ENCODE peak calls at places on chromosomes 5 and 9, in four cellular contexts. S is fibroblast of lung, E is OCI-LY7, R is A673. W is an unnamed sample.

GRCh38 chr9:116275418-116276295 is 122.1 kb downstream of the PAPPA start:
- DNase-seq in S (no peak), E (no peak), R (peak; percentile 92), W (no peak)

GRCh38 chr9:109776391-109776790 is 3.6 kb upstream of the PALM2AKAP2 start:
- DNase-seq in S (no peak), E (no peak), R (no peak), W (no peak)

GRCh38 chr5:6107675-6108539 is 270.4 kb downstream of the MED10 start:
- DNase-seq in S (no peak), E (no peak), R (no peak), W (no peak)

GRCh38 chr5:61479850-61480614 is 148.0 kb downstream of the ZSWIM6 start:
- DNase-seq in S (no peak), E (no peak), R (no peak), W (no peak)

GRCh38 chr9:112793213-112793810 is 42.8 kb downstream of the SNX30 start:
- DNase-seq in S (peak; percentile 56), E (peak; percentile 80), R (peak; percentile 78), W (no peak)

GRCh38 chr5:149254506-149254905 is 17.2 kb upstream of the AFAP1L1 start:
- DNase-seq in S (peak; percentile 36), E (no peak), R (peak; percentile 15), W (no peak)

GRCh38 chr9:93254061-93254481 is 70.1 kb downstream of the WNK2 start:
- DNase-seq in S (no peak), E (no peak), R (no peak), W (no peak)

GRCh38 chr5:112685929-112686328 is 51.8 kb upstream of the APC start:
- DNase-seq in S (no peak), E (no peak), R (no peak), W (no peak)

GRCh38 chr9:124000784-124001444 is 10.7 kb upstream of the LHX2 start:
- DNase-seq in S (no peak), E (no peak), R (no peak), W (no peak)

GRCh38 chr9:126326228-126327015 is at the start of gene MVB12B:
- DNase-seq in S (no peak), E (peak; percentile 8), R (peak; percentile 50), W (no peak)

GRCh38 chr5:125481506-125482455 is 735.3 kb upstream of the ZNF608 start:
- DNase-seq in S (no peak), E (no peak), R (peak; percentile 37), W (no peak)

GRCh38 chr5:75886706-75887105 is 169.5 kb upstream of the POC5 start:
- DNase-seq in S (no peak), E (no peak), R (peak; percentile 21), W (no peak)

GRCh38 chr9:109475526-109475925 is 22.6 kb downstream of the PTPN3 start:
- DNase-seq in S (no peak), E (no peak), R (no peak), W (no peak)

GRCh38 chr9:134338394-134339182 is 12.3 kb downstream of the RXRA start:
- DNase-seq in S (no peak), E (no peak), R (no peak), W (no peak)

DNA sequence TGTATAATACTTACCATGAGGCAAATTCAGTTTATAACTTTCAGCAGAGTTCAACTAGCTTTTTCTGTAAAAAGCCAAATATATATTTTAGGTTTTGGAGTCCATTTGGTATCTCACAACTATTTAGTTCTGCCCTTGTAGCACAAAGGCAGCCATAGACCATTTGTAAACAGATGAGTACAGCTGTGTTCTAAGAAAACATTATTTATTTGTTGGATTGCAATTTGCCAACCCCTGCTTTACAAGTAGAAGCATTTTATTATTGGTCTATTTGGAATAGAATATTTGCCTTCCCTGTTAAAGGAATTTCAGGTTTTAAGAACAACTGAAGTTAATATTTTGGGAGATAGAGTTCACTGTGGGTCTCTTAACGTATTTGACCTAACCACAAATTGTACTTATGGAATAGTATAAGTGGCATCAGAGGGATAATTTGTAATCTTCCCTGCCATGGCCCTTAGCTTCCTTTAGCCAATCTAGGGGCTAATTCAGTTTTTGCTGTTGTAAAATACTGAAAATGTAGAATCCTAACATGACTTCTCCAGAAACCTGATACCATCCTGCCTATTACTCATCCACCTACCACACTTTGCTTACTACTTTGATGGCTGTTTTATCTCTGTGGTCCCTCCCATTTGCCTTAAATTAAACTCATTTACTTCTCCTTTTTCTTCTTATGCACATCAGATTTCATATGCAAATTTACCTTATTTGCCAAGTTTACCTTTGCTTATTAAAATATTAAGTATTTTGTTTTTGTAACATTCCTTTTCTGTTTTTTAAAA is 109.2 kb downstream of the DMXL1 start:
- DNase-seq in S (peak; percentile 9), E (no peak), R (no peak), W (no peak)
- TF ChIP-seq CTCF in S (no peak), E (no peak), R (no peak), W (no peak)

DNA sequence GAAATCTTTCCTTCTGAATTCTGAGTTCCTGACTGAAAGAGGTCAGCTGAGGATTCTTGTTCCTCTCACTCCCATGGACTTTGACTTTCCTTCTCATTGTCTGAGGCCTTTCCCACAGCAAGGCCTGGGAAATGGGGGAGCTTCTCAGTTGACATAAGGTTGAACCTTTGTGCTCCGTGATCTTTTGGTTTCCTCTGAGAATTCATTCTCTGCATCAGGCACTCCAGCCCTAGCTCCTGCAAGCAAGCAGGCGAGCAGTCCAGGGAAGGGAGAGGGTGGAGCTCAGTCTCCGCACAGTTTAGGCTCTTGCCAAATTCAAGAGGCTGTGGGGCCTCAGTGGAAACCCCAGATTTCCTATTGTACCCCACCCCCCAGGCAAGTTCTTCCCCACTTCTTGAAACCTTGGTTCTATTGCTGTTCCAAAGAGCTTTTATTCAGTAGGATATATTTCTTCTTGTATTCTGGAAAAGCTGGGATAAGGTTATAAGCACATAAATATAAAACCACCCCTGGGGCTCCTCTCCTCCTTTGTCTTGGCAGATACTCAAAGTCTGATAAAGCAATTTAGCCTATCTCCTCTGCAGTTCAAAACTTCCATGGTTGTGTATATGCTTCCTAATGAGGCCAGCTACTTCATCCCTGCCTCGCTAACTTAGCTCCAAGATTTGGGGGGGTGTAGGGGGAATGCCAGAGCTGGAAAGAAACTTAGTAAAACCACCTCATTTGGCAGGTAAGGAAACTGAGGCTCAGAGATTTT is 147.2 kb downstream of the PDZD2 start:
- DNase-seq in S (no peak), E (no peak), R (no peak), W (no peak)
- H3K36me3 ChIP-seq in S (no peaks in the 10 kb centered on the region), E (no peaks in the 10 kb centered on the region), R (no peaks in the 10 kb centered on the region), W (no peaks in the 10 kb centered on the region)

GRCh38 chr5:37882636-37883035 is 42.8 kb upstream of the GDNF start:
- DNase-seq in S (peak; percentile 10), E (no peak), R (no peak), W (no peak)
- TF ChIP-seq CTCF in S (no peak), E (no peak), R (no peak), W (no peak)

DNA sequence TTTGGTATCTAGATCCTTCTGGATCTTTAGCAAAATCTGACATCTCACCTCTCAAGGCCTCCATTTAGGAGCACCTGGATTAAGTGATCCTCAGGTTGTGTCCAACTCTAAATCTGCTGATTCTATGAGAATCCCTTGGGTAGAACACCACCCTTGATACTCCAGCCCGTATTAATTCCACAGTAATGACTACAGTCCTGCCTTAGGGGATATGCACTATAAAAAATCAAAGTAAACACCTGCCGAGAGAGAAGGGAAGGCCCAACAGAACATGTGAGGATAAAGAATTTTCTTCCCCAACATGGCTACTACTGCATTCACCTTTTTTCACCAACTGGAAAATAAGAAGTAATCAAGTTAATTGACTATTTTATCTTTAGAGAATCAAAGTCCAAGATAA is 27.6 kb downstream of the DAP start:
- DNase-seq in S (no peak), E (no peak), R (no peak), W (no peak)
- H3K36me3 ChIP-seq in S (peaks cover 5% of the 10 kb centered on the region), E (peaks cover 48% of the 10 kb centered on the region), R (peaks cover 4% of the 10 kb centered on the region), W (peaks cover 8% of the 10 kb centered on the region)

DNA sequence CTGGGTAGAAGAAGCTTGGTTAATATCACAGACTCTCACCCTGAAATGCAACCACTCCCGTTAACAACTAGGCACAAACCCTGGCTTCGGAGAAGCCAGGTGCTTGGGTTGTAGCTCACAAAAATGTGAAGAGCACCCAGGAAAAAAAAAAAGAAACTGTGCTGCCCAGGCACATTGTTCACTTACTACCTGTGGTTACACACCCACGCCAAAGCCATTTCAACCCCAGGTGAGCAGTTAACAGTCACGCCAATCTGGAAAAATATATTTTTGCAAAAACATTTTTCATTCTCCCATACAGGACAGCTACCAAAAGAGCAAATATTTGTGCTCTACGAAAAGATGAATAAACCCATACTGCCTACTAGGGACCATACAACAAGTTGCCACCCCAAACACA is 49.2 kb downstream of the SIL1 start:
- DNase-seq in S (no peak), E (no peak), R (no peak), W (no peak)
- TF ChIP-seq CTCF in S (no peak), E (no peak), R (no peak), W (no peak)

DNA sequence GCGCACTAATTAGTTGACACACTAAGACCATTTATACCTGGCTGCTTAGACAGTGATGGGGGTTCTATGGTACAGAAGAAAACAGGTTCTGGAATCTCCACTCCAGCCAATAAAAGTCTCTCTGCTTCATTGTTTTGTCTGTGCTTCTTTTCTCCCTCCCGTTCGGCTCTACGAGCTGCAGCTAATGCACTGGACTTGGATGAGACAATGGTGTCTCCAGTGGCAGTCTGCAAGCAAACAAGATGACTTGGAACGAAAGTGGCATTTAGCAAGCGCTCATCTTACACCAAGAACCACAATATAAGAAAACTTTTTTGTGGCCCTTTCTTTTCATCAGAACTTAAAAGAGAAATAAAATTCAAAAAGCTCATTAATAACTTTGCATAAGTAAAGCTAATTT is 30.2 kb downstream of the GFM2 start:
- DNase-seq in S (no peak), E (no peak), R (no peak), W (no peak)
- H3K36me3 ChIP-seq in S (peaks cover 3% of the 10 kb centered on the region), E (peaks cover 90% of the 10 kb centered on the region), R (peaks cover 45% of the 10 kb centered on the region), W (peaks cover 5% of the 10 kb centered on the region)

DNA sequence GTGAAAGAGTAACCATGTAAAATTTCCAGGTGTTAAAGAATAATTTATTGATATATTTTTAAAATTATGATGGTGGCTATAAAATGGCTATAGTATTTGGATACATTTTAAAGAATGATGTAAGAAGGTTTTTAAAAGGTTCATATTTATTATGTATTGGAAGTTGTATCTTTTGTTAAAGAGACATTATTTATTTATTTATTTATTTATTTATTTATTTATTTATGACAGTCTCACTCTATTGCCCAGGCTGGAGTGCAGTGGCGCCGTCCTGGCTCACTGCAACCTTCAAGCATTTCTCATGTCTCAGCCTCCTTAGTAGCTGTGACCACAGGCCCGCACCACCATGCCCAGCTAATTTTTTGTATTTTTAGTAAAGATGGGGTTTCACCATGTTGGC is 89.5 kb upstream of the LHFPL2 start:
- DNase-seq in S (no peak), E (no peak), R (no peak), W (no peak)
- TF ChIP-seq CTCF in S (no peak), E (no peak), R (no peak), W (no peak)

DNA sequence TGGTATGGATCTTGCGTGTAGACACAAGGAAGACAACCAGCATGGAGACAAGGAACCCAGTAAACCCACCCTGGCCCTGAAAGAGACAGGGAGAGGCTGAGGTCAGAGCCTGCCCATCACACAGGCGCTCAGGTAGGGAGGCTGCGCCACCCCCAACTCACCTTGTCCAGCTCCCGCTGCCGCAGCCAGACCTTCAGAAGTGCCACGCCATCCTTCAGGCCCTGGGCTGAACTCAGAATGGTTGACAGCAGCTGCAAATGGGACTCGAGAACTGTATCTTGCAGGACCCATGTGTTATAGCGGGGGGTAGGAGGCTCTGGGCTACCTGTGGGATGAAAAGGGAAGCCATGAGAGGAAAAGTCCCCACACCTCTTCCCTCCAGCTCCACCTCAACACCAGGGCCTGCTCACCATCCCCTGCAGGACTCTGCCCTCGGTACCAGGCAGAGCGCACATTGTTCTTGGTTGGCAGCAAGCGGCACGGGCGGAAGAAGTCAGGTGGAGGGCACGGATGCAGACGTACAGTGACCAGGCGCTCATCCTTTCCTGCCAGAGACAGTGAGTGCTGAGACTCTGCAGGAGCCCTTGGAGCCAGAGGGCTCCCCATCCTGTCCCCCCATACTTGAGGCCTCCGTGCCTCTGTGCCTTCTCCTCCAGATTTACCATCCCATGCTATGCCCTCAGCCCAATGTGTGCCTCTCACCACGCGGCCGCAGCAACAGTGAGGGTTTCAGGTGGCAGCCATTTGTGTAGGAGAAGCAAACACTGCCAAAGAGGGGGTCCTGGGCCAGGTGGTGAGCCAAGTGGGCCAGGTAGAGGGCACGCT is 4.7 kb downstream of the NOL6 start:
- DNase-seq in S (no peak), E (no peak), R (no peak), W (no peak)
- H3K36me3 ChIP-seq in S (peaks cover 55% of the 10 kb centered on the region), E (peaks cover 82% of the 10 kb centered on the region), R (peaks cover 56% of the 10 kb centered on the region), W (peaks cover 53% of the 10 kb centered on the region)